ENCODE peak calls at places on chromosomes 6 and 20, in ten cellular contexts. H, K, F, Q, D, J, P, R, Y and Z are unnamed samples.

GRCh38 chr6:90000864-90001731 is 106.8 kb downstream of the GJA10 start:
- DNase-seq in K (no peak), P (no peak), F (no peak), Y (no peak), Q (no peak), R (no peak), J (no peak), D (no peak), H (no peak), Z (no peak)

GRCh38 chr6:24663198-24663597 is 3.5 kb downstream of the TDP2 start:
- DNase-seq in R (no peak), Q (no peak), K (no peak), F (no peak), Y (no peak), H (no peak), J (no peak), P (no peak), D (no peak), Z (no peak)

GRCh38 chr6:26520840-26521484 is 17.2 kb upstream of the HMGN4 start:
- DNase-seq in H (peak), F (peak), D (no peak), Q (peak), K (peak), P (peak), R (peak), J (peak), Y (peak), Z (peak)

GRCh38 chr6:21680611-21681010 is 87.1 kb downstream of the SOX4 start:
- DNase-seq in R (no peak), Q (no peak), P (no peak), H (no peak), D (no peak), Y (no peak), F (no peak), K (no peak), J (no peak), Z (no peak)

GRCh38 chr6:132909742-132910141 is 95.4 kb downstream of the RPS12 start:
- DNase-seq in F (no peak), K (no peak), Y (no peak), P (no peak), R (no peak), Q (no peak), J (no peak), D (no peak), H (no peak), Z (no peak)

GRCh38 chr6:151682922-151683321 is 124.6 kb upstream of the ESR1 start:
- DNase-seq in Q (no peak), Y (no peak), P (no peak), K (no peak), F (no peak), D (no peak), H (no peak), J (no peak), R (no peak), Z (no peak)

GRCh38 chr6:26342106-26342999 is 22.6 kb upstream of the BTN3A2 start:
- DNase-seq in J (no peak), Y (no peak), Q (no peak), H (no peak), P (no peak), K (no peak), R (no peak), F (no peak), D (no peak), Z (no peak)

GRCh38 chr6:137353346-137353745 is 134.2 kb upstream of the IFNGR1 start:
- DNase-seq in Q (no peak), D (no peak), J (no peak), F (no peak), K (no peak), R (no peak), H (no peak), P (no peak), Y (no peak), Z (no peak)

GRCh38 chr6:168192901-168193815 is 114.1 kb upstream of the FRMD1 start:
- DNase-seq in F (no peak), D (no peak), H (no peak), P (no peak), J (no peak), R (no peak), Q (no peak), K (no peak), Y (no peak), Z (no peak)

GRCh38 chr20:36988494-36988966 is 37.0 kb upstream of the SAMHD1 start:
- DNase-seq in J (peak), F (no peak), K (peak), Q (no peak), Y (no peak), H (no peak), R (no peak), D (peak), P (no peak), Z (no peak)

GRCh38 chr6:90097357-90097756 is 199.3 kb downstream of the BACH2 start:
- DNase-seq in H (no peak), Y (no peak), J (no peak), K (no peak), Q (no peak), D (no peak), P (no peak), F (no peak), R (no peak), Z (no peak)

GRCh38 chr6:43274916-43275597 is 23.0 kb upstream of the SLC22A7 start:
- DNase-seq in K (peak), J (peak), Y (peak), H (no peak), R (peak), D (no peak), P (no peak), Q (no peak), F (peak), Z (no peak)

GRCh38 chr6:37657117-37657886 is 40.4 kb downstream of the MDGA1 start:
- DNase-seq in Q (no peak), F (no peak), R (no peak), J (no peak), P (no peak), H (no peak), Y (peak), D (no peak), K (no peak), Z (no peak)

GRCh38 chr20:49286689-49287551 is 9.1 kb upstream of the ZNFX1 start:
- DNase-seq in D (no peak), H (no peak), J (no peak), K (no peak), Y (no peak), R (peak), P (no peak), F (no peak), Q (no peak), Z (no peak)

GRCh38 chr6:22271044-22271443 is 25.8 kb downstream of the PRL start:
- DNase-seq in J (no peak), Q (no peak), H (no peak), D (no peak), Y (no peak), R (no peak), K (no peak), F (no peak), P (no peak), Z (no peak)

GRCh38 chr6:44598679-44599078 is 211.2 kb downstream of the CDC5L start:
- DNase-seq in P (no peak), Y (no peak), Q (no peak), J (no peak), H (no peak), F (no peak), R (no peak), D (no peak), K (no peak), Z (no peak)

GRCh38 chr6:63452117-63452516 is 120.2 kb upstream of the LOC128125822 start:
- DNase-seq in K (no peak), P (no peak), Y (no peak), H (no peak), Q (no peak), F (no peak), D (no peak), R (peak), J (no peak), Z (no peak)

GRCh38 chr6:137652961-137653697 is 158.9 kb upstream of the OLIG3 start:
- DNase-seq in Q (no peak), H (no peak), J (no peak), K (no peak), Y (no peak), D (no peak), F (no peak), R (no peak), P (no peak), Z (no peak)

GRCh38 chr20:24303393-24303792 is 166.0 kb upstream of the SYNDIG1 start:
- DNase-seq in F (no peak), Y (no peak), D (no peak), Q (no peak), K (no peak), P (peak), J (no peak), R (no peak), H (peak), Z (no peak)

GRCh38 chr6:147382945-147383554 is 125.4 kb upstream of the SAMD5 start:
- DNase-seq in K (no peak), J (no peak), D (peak), Y (no peak), F (no peak), R (no peak), Q (no peak), P (no peak), H (peak), Z (no peak)

GRCh38 chr20:50561379-50562078 is 51.3 kb downstream of the PTPN1 start:
- DNase-seq in F (no peak), K (no peak), H (no peak), P (no peak), J (peak), R (no peak), Q (no peak), D (peak), Y (no peak), Z (no peak)

GRCh38 chr20:61297981-61298380 is 45.9 kb downstream of the CDH4 start:
- DNase-seq in Y (no peak), K (no peak), J (no peak), R (no peak), Q (no peak), F (no peak), D (no peak), H (no peak), P (no peak), Z (no peak)

GRCh38 chr6:44062771-44063560 is 64.3 kb downstream of the MRPL14 start:
- DNase-seq in Q (no peak), K (no peak), H (no peak), J (no peak), D (no peak), R (no peak), F (no peak), Y (no peak), P (peak), Z (no peak)

GRCh38 chr6:52416629-52417151 is 3.5 kb upstream of the EFHC1 start:
- DNase-seq in K (no peak), J (no peak), D (peak), R (peak), Y (peak), H (peak), P (no peak), Q (no peak), F (no peak), Z (no peak)

GRCh38 chr6:42268835-42269204 is 51.2 kb upstream of the MRPS10 start:
- DNase-seq in H (no peak), P (no peak), R (no peak), F (no peak), K (no peak), J (no peak), D (no peak), Q (no peak), Y (no peak), Z (no peak)

GRCh38 chr6:72032056-72032455 is 145.7 kb downstream of the RIMS1 start:
- DNase-seq in K (no peak), J (no peak), Y (no peak), Q (no peak), F (no peak), D (no peak), P (no peak), H (no peak), R (no peak), Z (no peak)